ENCODE peak calls at places on chromosome 13, in six cellular contexts. One of them, this sample, is unnamed.

GRCh38 chr13:73809561-73809960 is 324.6 kb downstream of the KLF12 start:
- DNase-seq in ovary: no peak
- DNase-seq in body of pancreas: no peak
- DNase-seq in brain microvascular endothelial cell: peak; percentile 32
- DNase-seq in astrocyte: peak; percentile 72
- DNase-seq in upper lobe of left lung: no peak
- DNase-seq in this sample: no peak

GRCh38 chr13:20198781-20199180 is 6.0 kb upstream of the GJB2 start:
- DNase-seq in ovary: no peak
- DNase-seq in body of pancreas: no peak
- DNase-seq in brain microvascular endothelial cell: no peak
- DNase-seq in astrocyte: peak; percentile 84
- DNase-seq in upper lobe of left lung: no peak
- DNase-seq in this sample: no peak

GRCh38 chr13:28658539-28658795 is 463 bp upstream of the POMP start:
- DNase-seq in ovary: no peak
- DNase-seq in body of pancreas: no peak
- DNase-seq in brain microvascular endothelial cell: no peak
- DNase-seq in astrocyte: no peak
- DNase-seq in upper lobe of left lung: no peak
- DNase-seq in this sample: no peak

GRCh38 chr13:114145256-114145655 is 12.8 kb upstream of the RASA3 start:
- DNase-seq in ovary: no peak
- DNase-seq in body of pancreas: no peak
- DNase-seq in brain microvascular endothelial cell: no peak
- DNase-seq in astrocyte: no peak
- DNase-seq in upper lobe of left lung: no peak
- DNase-seq in this sample: no peak

GRCh38 chr13:85040176-85040660 is 759.0 kb downstream of the SLITRK6 start:
- DNase-seq in ovary: no peak
- DNase-seq in body of pancreas: no peak
- DNase-seq in brain microvascular endothelial cell: no peak
- DNase-seq in astrocyte: no peak
- DNase-seq in upper lobe of left lung: no peak
- DNase-seq in this sample: no peak

GRCh38 chr13:96903085-96903484 is 91.2 kb downstream of the OXGR1 start:
- DNase-seq in ovary: no peak
- DNase-seq in body of pancreas: no peak
- DNase-seq in brain microvascular endothelial cell: no peak
- DNase-seq in astrocyte: no peak
- DNase-seq in upper lobe of left lung: no peak
- DNase-seq in this sample: no peak

GRCh38 chr13:47897411-47898050 is 103.5 kb downstream of the SUCLA2 start:
- DNase-seq in ovary: no peak
- DNase-seq in body of pancreas: no peak
- DNase-seq in brain microvascular endothelial cell: peak; percentile 54
- DNase-seq in astrocyte: peak; percentile 82
- DNase-seq in upper lobe of left lung: no peak
- DNase-seq in this sample: no peak

GRCh38 chr13:102948006-102948405 is 102.2 kb downstream of the ERCC5 start:
- DNase-seq in ovary: no peak
- DNase-seq in body of pancreas: peak; percentile 3
- DNase-seq in brain microvascular endothelial cell: no peak
- DNase-seq in astrocyte: no peak
- DNase-seq in upper lobe of left lung: no peak
- DNase-seq in this sample: no peak

GRCh38 chr13:37058801-37059135 is 720 bp downstream of the SUPT20H start:
- DNase-seq in ovary: no peak
- DNase-seq in body of pancreas: no peak
- DNase-seq in brain microvascular endothelial cell: peak; percentile 40
- DNase-seq in astrocyte: no peak
- DNase-seq in upper lobe of left lung: no peak
- DNase-seq in this sample: peak; percentile 4

GRCh38 chr13:33918199-33918932 is 100.4 kb downstream of the RFC3 start:
- DNase-seq in ovary: no peak
- DNase-seq in body of pancreas: peak; percentile 18
- DNase-seq in brain microvascular endothelial cell: peak; percentile 71
- DNase-seq in astrocyte: peak; percentile 75
- DNase-seq in upper lobe of left lung: no peak
- DNase-seq in this sample: peak; percentile 9

GRCh38 chr13:33207616-33207964 is 78.0 kb downstream of the STARD13 start:
- DNase-seq in ovary: no peak
- DNase-seq in body of pancreas: peak; percentile 41
- DNase-seq in brain microvascular endothelial cell: no peak
- DNase-seq in astrocyte: peak; percentile 78
- DNase-seq in upper lobe of left lung: no peak
- DNase-seq in this sample: peak; percentile 82

GRCh38 chr13:32883501-32883900 is 132.7 kb upstream of the KL start:
- DNase-seq in ovary: peak; percentile 41
- DNase-seq in body of pancreas: peak; percentile 28
- DNase-seq in brain microvascular endothelial cell: no peak
- DNase-seq in astrocyte: peak; percentile 51
- DNase-seq in upper lobe of left lung: no peak
- DNase-seq in this sample: no peak

GRCh38 chr13:46278474-46278873 is 66.7 kb downstream of the LRRC63 start:
- DNase-seq in ovary: no peak
- DNase-seq in body of pancreas: no peak
- DNase-seq in brain microvascular endothelial cell: no peak
- DNase-seq in astrocyte: no peak
- DNase-seq in upper lobe of left lung: no peak
- DNase-seq in this sample: no peak

GRCh38 chr13:103556681-103557080 is 490.5 kb upstream of the SLC10A2 start:
- DNase-seq in ovary: no peak
- DNase-seq in body of pancreas: no peak
- DNase-seq in brain microvascular endothelial cell: no peak
- DNase-seq in astrocyte: no peak
- DNase-seq in upper lobe of left lung: no peak
- DNase-seq in this sample: no peak

GRCh38 chr13:27607125-27607524 is 13.2 kb downstream of the LNX2 start:
- DNase-seq in ovary: no peak
- DNase-seq in body of pancreas: peak; percentile 63
- DNase-seq in brain microvascular endothelial cell: peak; percentile 89
- DNase-seq in astrocyte: peak; percentile 82
- DNase-seq in upper lobe of left lung: no peak
- DNase-seq in this sample: peak; percentile 43

GRCh38 chr13:114339779-114340534 is 25.7 kb downstream of the CHAMP1 start:
- DNase-seq in ovary: no peak
- DNase-seq in body of pancreas: peak; percentile 74
- DNase-seq in brain microvascular endothelial cell: no peak
- DNase-seq in astrocyte: no peak
- DNase-seq in upper lobe of left lung: no peak
- DNase-seq in this sample: no peak

GRCh38 chr13:95559100-95559499 is 6.6 kb downstream of the CLDN10 start:
- DNase-seq in ovary: no peak
- DNase-seq in body of pancreas: no peak
- DNase-seq in brain microvascular endothelial cell: no peak
- DNase-seq in astrocyte: no peak
- DNase-seq in upper lobe of left lung: no peak
- DNase-seq in this sample: no peak

GRCh38 chr13:109465151-109465550 is 321.2 kb downstream of the IRS2 start:
- DNase-seq in ovary: no peak
- DNase-seq in body of pancreas: no peak
- DNase-seq in brain microvascular endothelial cell: no peak
- DNase-seq in astrocyte: no peak
- DNase-seq in upper lobe of left lung: no peak
- DNase-seq in this sample: peak; percentile 26

GRCh38 chr13:45851171-45851889 is at the start of gene SIAH3:
- DNase-seq in ovary: no peak
- DNase-seq in body of pancreas: no peak
- DNase-seq in brain microvascular endothelial cell: peak; percentile 51
- DNase-seq in astrocyte: no peak
- DNase-seq in upper lobe of left lung: peak; percentile 55
- DNase-seq in this sample: no peak

GRCh38 chr13:92175330-92175729 is 776.9 kb downstream of the GPC5 start:
- DNase-seq in ovary: no peak
- DNase-seq in body of pancreas: peak; percentile 27
- DNase-seq in brain microvascular endothelial cell: peak; percentile 78
- DNase-seq in astrocyte: peak; percentile 76
- DNase-seq in upper lobe of left lung: no peak
- DNase-seq in this sample: no peak

GRCh38 chr13:24128112-24128511 is 32.4 kb upstream of the SPATA13 start:
- DNase-seq in ovary: no peak
- DNase-seq in body of pancreas: no peak
- DNase-seq in brain microvascular endothelial cell: no peak
- DNase-seq in astrocyte: no peak
- DNase-seq in upper lobe of left lung: no peak
- DNase-seq in this sample: no peak

GRCh38 chr13:27449081-27449603 is 1.2 kb downstream of the MTIF3 start:
- DNase-seq in ovary: no peak
- DNase-seq in body of pancreas: no peak
- DNase-seq in brain microvascular endothelial cell: no peak
- DNase-seq in astrocyte: no peak
- DNase-seq in upper lobe of left lung: no peak
- DNase-seq in this sample: no peak

GRCh38 chr13:91056746-91057145 is 290.7 kb upstream of the MIR17HG start:
- DNase-seq in ovary: no peak
- DNase-seq in body of pancreas: no peak
- DNase-seq in brain microvascular endothelial cell: no peak
- DNase-seq in astrocyte: no peak
- DNase-seq in upper lobe of left lung: no peak
- DNase-seq in this sample: no peak

GRCh38 chr13:62960723-62961122 is 1545.1 kb upstream of the PCDH20 start:
- DNase-seq in ovary: no peak
- DNase-seq in body of pancreas: no peak
- DNase-seq in brain microvascular endothelial cell: no peak
- DNase-seq in astrocyte: no peak
- DNase-seq in upper lobe of left lung: no peak
- DNase-seq in this sample: no peak

GRCh38 chr13:95704510-95704909 is 27.6 kb downstream of the DNAJC3 start:
- DNase-seq in ovary: no peak
- DNase-seq in body of pancreas: peak; percentile 63
- DNase-seq in brain microvascular endothelial cell: peak; percentile 4
- DNase-seq in astrocyte: no peak
- DNase-seq in upper lobe of left lung: no peak
- DNase-seq in this sample: no peak

GRCh38 chr13:109610517-109610916 is 175.9 kb downstream of the IRS2 start:
- DNase-seq in ovary: peak; percentile 41
- DNase-seq in body of pancreas: peak; percentile 35
- DNase-seq in brain microvascular endothelial cell: no peak
- DNase-seq in astrocyte: no peak
- DNase-seq in upper lobe of left lung: no peak
- DNase-seq in this sample: no peak

GRCh38 chr13:42083138-42083770 is 34.8 kb downstream of the DGKH start:
- DNase-seq in ovary: no peak
- DNase-seq in body of pancreas: no peak
- DNase-seq in brain microvascular endothelial cell: no peak
- DNase-seq in astrocyte: no peak
- DNase-seq in upper lobe of left lung: no peak
- DNase-seq in this sample: no peak

GRCh38 chr13:42075517-42075916 is 27.1 kb downstream of the DGKH start:
- DNase-seq in ovary: no peak
- DNase-seq in body of pancreas: no peak
- DNase-seq in brain microvascular endothelial cell: no peak
- DNase-seq in astrocyte: no peak
- DNase-seq in upper lobe of left lung: no peak
- DNase-seq in this sample: no peak

GRCh38 chr13:42076309-42076713 is 27.9 kb downstream of the DGKH start:
- DNase-seq in ovary: no peak
- DNase-seq in body of pancreas: no peak
- DNase-seq in brain microvascular endothelial cell: no peak
- DNase-seq in astrocyte: no peak
- DNase-seq in upper lobe of left lung: no peak
- DNase-seq in this sample: no peak

GRCh38 chr13:42073683-42074082 is 25.2 kb downstream of the DGKH start:
- DNase-seq in ovary: no peak
- DNase-seq in body of pancreas: no peak
- DNase-seq in brain microvascular endothelial cell: peak; percentile 52
- DNase-seq in astrocyte: no peak
- DNase-seq in upper lobe of left lung: no peak
- DNase-seq in this sample: no peak

GRCh38 chr13:42078113-42078769 is 29.8 kb downstream of the DGKH start:
- DNase-seq in ovary: no peak
- DNase-seq in body of pancreas: peak; percentile 9
- DNase-seq in brain microvascular endothelial cell: no peak
- DNase-seq in astrocyte: no peak
- DNase-seq in upper lobe of left lung: no peak
- DNase-seq in this sample: no peak
- H3K36me3 ChIP-seq in ovary: no peaks in the 10 kb centered on the region
- H3K36me3 ChIP-seq in body of pancreas: no peaks in the 10 kb centered on the region
- H3K36me3 ChIP-seq in brain microvascular endothelial cell: no peaks in the 10 kb centered on the region
- H3K36me3 ChIP-seq in astrocyte: no peaks in the 10 kb centered on the region
- H3K36me3 ChIP-seq in upper lobe of left lung: no peaks in the 10 kb centered on the region
- H3K36me3 ChIP-seq in this sample: no peaks in the 10 kb centered on the region

GRCh38 chr13:107291875-107292274 is 723.9 kb upstream of the ARGLU1 start:
- DNase-seq in ovary: no peak
- DNase-seq in body of pancreas: no peak
- DNase-seq in brain microvascular endothelial cell: no peak
- DNase-seq in astrocyte: no peak
- DNase-seq in upper lobe of left lung: no peak
- DNase-seq in this sample: no peak
- H3K4me3 ChIP-seq in ovary: no peak overlapping the region
- H3K4me3 ChIP-seq in body of pancreas: no peak overlapping the region
- H3K4me3 ChIP-seq in brain microvascular endothelial cell: no peak overlapping the region
- H3K4me3 ChIP-seq in astrocyte: no peak overlapping the region
- H3K4me3 ChIP-seq in upper lobe of left lung: no peak overlapping the region
- H3K4me3 ChIP-seq in this sample: no peak overlapping the region

DNA sequence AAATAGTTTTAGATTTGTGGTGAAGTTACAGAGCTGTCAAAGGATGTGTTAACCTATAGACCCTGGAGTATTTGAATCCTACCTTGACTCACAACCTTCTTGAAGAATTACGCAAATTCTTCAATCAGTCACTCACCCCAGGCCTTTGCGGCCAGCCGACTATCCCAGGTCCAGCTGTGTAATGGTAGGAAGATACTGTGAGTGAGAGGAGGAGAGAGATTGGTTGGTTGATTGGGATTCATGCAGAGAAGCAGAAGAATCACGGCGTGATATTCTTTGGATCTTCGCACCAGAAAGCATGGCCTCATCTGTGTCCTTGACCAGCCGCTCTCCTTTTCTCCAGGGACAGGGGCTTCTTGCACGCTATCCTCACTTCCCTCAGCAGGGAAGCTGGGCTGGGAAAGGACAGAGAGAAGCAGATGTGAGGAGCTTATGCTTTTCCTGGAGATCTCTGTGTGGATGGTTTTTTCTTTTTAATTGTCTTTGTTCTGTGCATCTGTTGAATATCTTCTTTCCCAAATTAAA is 249.1 kb downstream of the GGACT start:
- DNase-seq in ovary: no peak
- DNase-seq in body of pancreas: no peak
- DNase-seq in brain microvascular endothelial cell: no peak
- DNase-seq in astrocyte: no peak
- DNase-seq in upper lobe of left lung: no peak
- DNase-seq in this sample: no peak
- H3K36me3 ChIP-seq in ovary: no peaks in the 10 kb centered on the region
- H3K36me3 ChIP-seq in body of pancreas: no peaks in the 10 kb centered on the region
- H3K36me3 ChIP-seq in brain microvascular endothelial cell: no peaks in the 10 kb centered on the region
- H3K36me3 ChIP-seq in astrocyte: no peaks in the 10 kb centered on the region
- H3K36me3 ChIP-seq in upper lobe of left lung: no peaks in the 10 kb centered on the region
- H3K36me3 ChIP-seq in this sample: peaks cover 1% of the 10 kb centered on the region

DNA sequence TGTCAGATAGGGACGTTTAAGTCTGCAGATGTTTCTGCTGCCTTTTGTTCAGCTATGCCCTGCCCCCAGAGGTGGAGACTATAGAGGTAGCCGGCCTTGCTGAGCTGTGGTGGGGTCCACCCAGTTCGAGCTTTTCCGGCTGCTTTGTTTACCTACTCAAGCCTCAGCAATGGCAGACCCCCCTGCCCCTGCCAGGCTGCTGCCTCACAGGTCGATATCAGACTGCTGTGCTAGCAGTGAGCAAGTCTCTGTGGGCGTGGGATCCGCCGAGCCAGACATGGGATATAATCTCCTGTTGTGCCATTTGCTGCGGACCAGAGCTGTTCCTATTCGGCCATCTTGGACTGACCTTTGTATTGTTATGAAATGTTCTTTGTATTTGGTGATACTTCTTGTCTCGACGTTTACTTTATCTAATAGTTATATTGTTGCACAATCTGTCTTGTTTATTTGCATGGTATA is 46.3 kb downstream of the NBEA start:
- DNase-seq in ovary: no peak
- DNase-seq in body of pancreas: no peak
- DNase-seq in brain microvascular endothelial cell: no peak
- DNase-seq in astrocyte: no peak
- DNase-seq in upper lobe of left lung: peak; percentile 10
- DNase-seq in this sample: no peak
- H3K4me3 ChIP-seq in ovary: no peak overlapping the region
- H3K4me3 ChIP-seq in body of pancreas: no peak overlapping the region
- H3K4me3 ChIP-seq in brain microvascular endothelial cell: no peak overlapping the region
- H3K4me3 ChIP-seq in astrocyte: no peak overlapping the region
- H3K4me3 ChIP-seq in upper lobe of left lung: no peak overlapping the region
- H3K4me3 ChIP-seq in this sample: no peak overlapping the region